ENCODE peak calls at places on chromosomes 7 and 10, in eight cellular contexts. T is mesendoderm; G is AG04450; I is adrenal gland; Y is HL-60; J is lower lobe of right lung; W is cardiac muscle cell; R is CD8-positive, alpha-beta memory T cell. C is an unnamed sample.

GRCh38 chr10:15518256-15518655 is 147.2 kb upstream of the FAM171A1 start:
- DNase-seq in J (no peak), T (no peak), R (no peak), Y (no peak), G (no peak), I (no peak), W (no peak), C (no peak)

GRCh38 chr7:131107343-131108211 is 220.1 kb upstream of the MKLN1 start:
- DNase-seq in T (peak; percentile 79), G (no peak), Y (peak; percentile 89), I (peak; percentile 85), J (peak; percentile 80), R (peak; percentile 55), W (peak; percentile 52), C (peak; percentile 84)

GRCh38 chr10:86443069-86443468 is 76.5 kb upstream of the GRID1 start:
- DNase-seq in T (no peak), J (no peak), R (no peak), Y (no peak), I (no peak), G (peak; percentile 36), W (no peak), C (no peak)

GRCh38 chr7:129222064-129222463 is 2.8 kb upstream of the AHCYL2 start:
- DNase-seq in Y (no peak), J (no peak), G (no peak), R (no peak), T (no peak), W (no peak), I (no peak), C (no peak)

GRCh38 chr10:70682920-70683600 is 10.8 kb downstream of the ADAMTS14 start:
- DNase-seq in G (no peak), R (no peak), J (no peak), Y (no peak), I (no peak), T (no peak), W (no peak), C (peak; percentile 64)

GRCh38 chr7:141442781-141443180 is 108.4 kb upstream of the AGK start:
- DNase-seq in R (no peak), I (no peak), G (no peak), T (no peak), Y (no peak), J (no peak), W (no peak), C (no peak)

GRCh38 chr7:99123571-99124033 is 20.3 kb downstream of the SMURF1 start:
- DNase-seq in R (no peak), W (no peak), Y (peak; percentile 62), G (no peak), I (peak; percentile 41), T (no peak), J (no peak), C (no peak)

GRCh38 chr10:33229252-33229943 is 105.1 kb downstream of the NRP1 start:
- DNase-seq in Y (no peak), T (no peak), R (no peak), W (peak; percentile 21), G (no peak), J (no peak), I (no peak), C (no peak)

GRCh38 chr7:41491313-41491712 is 211.6 kb downstream of the INHBA start:
- DNase-seq in G (peak; percentile 58), T (no peak), Y (no peak), R (no peak), W (no peak), J (no peak), I (no peak), C (no peak)

GRCh38 chr10:78566216-78567135 is 502.3 kb upstream of the ZMIZ1 start:
- DNase-seq in G (no peak), Y (no peak), J (no peak), T (no peak), W (peak; percentile 27), R (no peak), I (no peak), C (peak; percentile 45)

GRCh38 chr10:59283456-59284082 is 78.8 kb downstream of the FAM13C start:
- DNase-seq in T (peak; percentile 20), W (peak; percentile 40), Y (no peak), J (no peak), I (no peak), R (no peak), G (no peak), C (no peak)

GRCh38 chr10:59285848-59286247 is 76.5 kb downstream of the FAM13C start:
- DNase-seq in G (no peak), Y (no peak), W (no peak), I (no peak), T (no peak), R (no peak), J (no peak), C (no peak)

GRCh38 chr10:59285073-59285472 is 77.3 kb downstream of the FAM13C start:
- DNase-seq in G (no peak), I (no peak), J (no peak), R (no peak), T (no peak), Y (no peak), W (no peak), C (no peak)

GRCh38 chr10:59281861-59282260 is 80.5 kb downstream of the FAM13C start:
- DNase-seq in Y (no peak), R (no peak), T (no peak), J (no peak), W (no peak), G (no peak), I (no peak), C (no peak)

DNA sequence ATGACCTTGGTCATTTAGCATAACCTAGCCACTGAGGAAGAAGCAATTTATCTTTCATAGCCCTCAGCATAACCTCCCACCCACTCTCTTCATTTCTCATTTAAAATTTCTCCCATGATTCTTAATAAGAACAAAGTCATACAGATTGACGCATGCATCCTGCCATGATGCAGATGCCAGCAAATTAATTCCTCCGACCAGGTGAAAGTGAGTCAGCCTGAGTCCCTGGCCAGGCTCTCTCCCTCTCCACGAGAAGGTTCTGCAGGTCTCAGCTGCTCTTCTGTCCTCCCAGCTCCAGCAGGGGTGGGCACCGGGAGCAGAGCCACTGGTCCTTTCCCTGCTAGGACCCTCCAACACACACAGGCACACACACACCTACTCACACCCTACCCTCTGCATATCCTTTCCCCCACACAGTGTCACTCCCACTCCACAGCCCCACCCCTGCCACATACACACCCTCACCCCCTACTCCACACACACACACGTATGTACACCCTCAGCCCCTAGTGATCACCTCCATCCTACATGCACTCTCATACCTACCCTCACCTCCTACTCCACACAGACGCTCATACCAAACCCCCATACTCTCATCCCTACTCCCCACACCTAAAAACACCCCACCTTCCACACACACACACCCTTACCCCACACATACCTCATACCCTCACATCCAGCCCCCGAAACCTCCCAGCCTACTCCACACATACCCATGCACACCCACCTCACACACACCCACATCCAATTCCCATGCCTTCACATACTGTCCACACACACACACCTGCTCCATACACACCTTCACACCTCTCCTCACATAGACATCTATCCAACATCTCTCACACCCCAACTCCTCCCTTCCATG is 78.0 kb downstream of the FAM13C start:
- DNase-seq in T (no peak), Y (no peak), G (no peak), R (no peak), J (no peak), I (no peak), W (no peak), C (no peak)
- H3K4me3 ChIP-seq in T (no peak overlapping the region), Y (no peak overlapping the region), G (no peak overlapping the region), R (no peak overlapping the region), J (no peak overlapping the region), I (no peak overlapping the region), W (no peak overlapping the region), C (no peak overlapping the region)

DNA sequence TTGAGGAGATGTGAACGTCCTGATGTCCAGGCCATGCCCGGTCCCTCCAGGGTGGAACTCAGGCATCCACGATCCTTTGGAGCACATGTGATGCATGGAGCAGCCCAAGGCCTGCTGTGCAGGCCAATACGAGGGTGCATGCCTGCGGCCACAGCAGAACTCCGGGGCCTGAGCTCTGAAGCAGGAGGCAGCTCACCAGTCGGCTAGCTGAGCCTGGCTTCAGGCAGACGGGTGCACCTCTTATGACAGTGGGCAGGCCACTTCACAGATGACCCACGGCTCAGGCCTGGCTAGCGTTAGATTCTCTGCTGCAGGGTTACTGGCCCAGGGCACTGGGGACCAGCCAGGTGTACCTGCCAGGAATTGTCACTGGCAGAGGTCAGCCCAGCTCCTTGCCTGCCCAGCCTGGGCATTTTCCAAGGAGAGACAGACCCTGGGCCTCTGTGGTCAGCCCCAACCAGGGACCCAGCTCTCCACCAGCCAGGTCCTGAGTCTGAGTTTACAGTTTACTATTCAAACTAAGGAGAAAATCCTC is 29.6 kb upstream of the INPP5A start:
- DNase-seq in W (no peak), T (no peak), R (no peak), Y (no peak), J (no peak), I (no peak), G (no peak), C (peak; percentile 66)
- H3K27ac ChIP-seq in W (peak overlapping the region; percentile 6), T (no peak overlapping the region), R (no peak overlapping the region), Y (no peak overlapping the region), J (no peak overlapping the region), I (peak overlapping the region; percentile 66), G (no peak overlapping the region), C (peak overlapping the region; percentile 66)

DNA sequence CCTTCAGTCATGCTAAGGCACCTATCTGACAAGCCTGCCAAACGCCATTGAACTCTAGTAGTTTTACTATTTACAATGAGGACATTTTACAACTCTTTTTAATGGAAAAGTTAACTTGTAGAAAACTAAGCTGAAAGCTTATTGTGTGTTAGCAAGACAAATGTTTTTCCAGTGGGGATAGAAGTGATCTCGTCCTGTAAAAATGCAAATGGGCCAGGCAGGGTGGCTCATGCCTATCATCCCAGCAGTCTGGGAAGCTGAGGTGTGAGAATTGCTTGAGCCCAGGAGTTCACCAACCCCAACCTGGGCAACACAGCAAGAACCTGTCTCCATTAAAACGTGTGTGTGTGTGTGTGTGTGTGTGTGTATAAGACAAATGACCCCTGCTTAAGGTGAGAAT is 1.2 kb upstream of the VOPP1 start:
- DNase-seq in R (no peak), W (no peak), T (no peak), J (no peak), Y (no peak), G (no peak), I (no peak), C (no peak)
- H3K4me3 ChIP-seq in R (peak overlapping the region; percentile 75), W (peak overlapping the region; percentile 61), T (no peak overlapping the region), J (no peak overlapping the region), Y (no peak overlapping the region), G (peak overlapping the region; percentile 66), I (no peak overlapping the region), C (peak overlapping the region; percentile 84)

GRCh38 chr7:93307943-93308342 is 75.8 kb downstream of the VPS50 start:
- DNase-seq in R (no peak), Y (no peak), W (no peak), T (no peak), G (no peak), I (no peak), J (no peak), C (no peak)

GRCh38 chr7:93301736-93302135 is 69.6 kb downstream of the VPS50 start:
- DNase-seq in Y (no peak), J (no peak), G (no peak), R (no peak), W (no peak), T (no peak), I (no peak), C (no peak)

GRCh38 chr7:93310346-93310745 is 78.2 kb downstream of the VPS50 start:
- DNase-seq in W (no peak), I (no peak), R (no peak), T (no peak), Y (no peak), G (no peak), J (no peak), C (no peak)

GRCh38 chr7:93307131-93307660 is 75.0 kb downstream of the VPS50 start:
- DNase-seq in G (peak; percentile 66), Y (no peak), T (no peak), J (no peak), I (no peak), R (no peak), W (no peak), C (no peak)
- H3K27ac ChIP-seq in G (peak overlapping the region; percentile 12), Y (no peak overlapping the region), T (no peak overlapping the region), J (no peak overlapping the region), I (no peak overlapping the region), R (no peak overlapping the region), W (no peak overlapping the region), C (no peak overlapping the region)

C was measured in coronary artery.